ENCODE peak calls at places on chromosomes 13 and 19, in seven cellular contexts. One of them, this sample, is unnamed.

GRCh38 chr13:35157143-35157755 is 215.2 kb downstream of the NBEA start:
- DNase-seq in H1: no peak
- DNase-seq in HCT116: peak
- DNase-seq in GM12878: peak
- DNase-seq in WTC11: peak
- DNase-seq in HepG2: peak
- DNase-seq in K562: peak
- DNase-seq in this sample: peak

GRCh38 chr13:27383104-27383921 is 41.1 kb upstream of the GTF3A start:
- DNase-seq in HepG2: peak
- DNase-seq in K562: peak
- DNase-seq in WTC11: no peak
- DNase-seq in GM12878: no peak
- DNase-seq in H1: no peak
- DNase-seq in HCT116: peak
- DNase-seq in this sample: no peak

GRCh38 chr19:57075125-57075524 is 44.7 kb upstream of the USP29 start:
- DNase-seq in H1: no peak
- DNase-seq in WTC11: no peak
- DNase-seq in K562: no peak
- DNase-seq in HCT116: no peak
- DNase-seq in HepG2: no peak
- DNase-seq in GM12878: no peak
- DNase-seq in this sample: no peak

GRCh38 chr13:80755925-80756324 is 415.0 kb upstream of the SPRY2 start:
- DNase-seq in K562: no peak
- DNase-seq in HepG2: no peak
- DNase-seq in H1: no peak
- DNase-seq in WTC11: no peak
- DNase-seq in GM12878: no peak
- DNase-seq in HCT116: no peak
- DNase-seq in this sample: no peak

GRCh38 chr19:44686896-44687295 is 12.1 kb upstream of the CEACAM16 start:
- DNase-seq in HCT116: no peak
- DNase-seq in K562: no peak
- DNase-seq in WTC11: no peak
- DNase-seq in H1: no peak
- DNase-seq in GM12878: no peak
- DNase-seq in HepG2: no peak
- DNase-seq in this sample: no peak

GRCh38 chr13:95624020-95624419 is 20.5 kb downstream of the DZIP1 start:
- DNase-seq in GM12878: no peak
- DNase-seq in HCT116: peak
- DNase-seq in WTC11: peak
- DNase-seq in HepG2: peak
- DNase-seq in H1: peak
- DNase-seq in K562: peak
- DNase-seq in this sample: peak

GRCh38 chr13:111216166-111216960 is 101.3 kb downstream of the ARHGEF7 start:
- DNase-seq in HepG2: peak
- DNase-seq in K562: peak
- DNase-seq in H1: peak
- DNase-seq in GM12878: no peak
- DNase-seq in WTC11: peak
- DNase-seq in HCT116: no peak
- DNase-seq in this sample: peak

GRCh38 chr13:111511219-111511732 is 190.8 kb downstream of the TEX29 start:
- DNase-seq in K562: no peak
- DNase-seq in HCT116: no peak
- DNase-seq in WTC11: no peak
- DNase-seq in HepG2: no peak
- DNase-seq in H1: no peak
- DNase-seq in GM12878: no peak
- DNase-seq in this sample: no peak

GRCh38 chr13:26184791-26185250 is 37.3 kb downstream of the RNF6 start:
- DNase-seq in HCT116: peak
- DNase-seq in WTC11: peak
- DNase-seq in K562: peak
- DNase-seq in HepG2: peak
- DNase-seq in GM12878: peak
- DNase-seq in H1: peak
- DNase-seq in this sample: peak

GRCh38 chr19:48385461-48386087 is 5.8 kb downstream of the KDELR1 start:
- DNase-seq in K562: no peak
- DNase-seq in H1: no peak
- DNase-seq in GM12878: no peak
- DNase-seq in HepG2: no peak
- DNase-seq in HCT116: no peak
- DNase-seq in WTC11: no peak
- DNase-seq in this sample: no peak

GRCh38 chr13:27476943-27477681 is 26.7 kb upstream of the MTIF3 start:
- DNase-seq in GM12878: no peak
- DNase-seq in HCT116: no peak
- DNase-seq in HepG2: peak
- DNase-seq in K562: no peak
- DNase-seq in H1: no peak
- DNase-seq in WTC11: no peak
- DNase-seq in this sample: no peak

GRCh38 chr19:4077011-4077382 is 10.3 kb upstream of the ZBTB7A start:
- DNase-seq in HepG2: no peak
- DNase-seq in GM12878: no peak
- DNase-seq in K562: no peak
- DNase-seq in WTC11: no peak
- DNase-seq in HCT116: no peak
- DNase-seq in H1: no peak
- DNase-seq in this sample: no peak
- TF ChIP-seq SP1 in HepG2: no peak
- TF ChIP-seq SP1 in GM12878: no peak
- TF ChIP-seq SP1 in K562: no peak
- TF ChIP-seq SP1 in WTC11: no peak
- TF ChIP-seq SP1 in HCT116: no peak
- TF ChIP-seq SP1 in H1: no peak
- TF ChIP-seq SP1 in this sample: no peak

GRCh38 chr19:1648156-1648925 is 4.1 kb downstream of the TCF3 start:
- DNase-seq in H1: no peak
- DNase-seq in HepG2: no peak
- DNase-seq in HCT116: no peak
- DNase-seq in GM12878: peak
- DNase-seq in K562: no peak
- DNase-seq in WTC11: no peak
- DNase-seq in this sample: no peak

GRCh38 chr19:1651061-1651547 is 1.3 kb downstream of the TCF3 start:
- DNase-seq in H1: peak
- DNase-seq in K562: no peak
- DNase-seq in HepG2: no peak
- DNase-seq in WTC11: peak
- DNase-seq in HCT116: no peak
- DNase-seq in GM12878: peak
- DNase-seq in this sample: no peak

GRCh38 chr19:1650627-1651009 is 1.8 kb downstream of the TCF3 start:
- DNase-seq in GM12878: no peak
- DNase-seq in HepG2: no peak
- DNase-seq in K562: no peak
- DNase-seq in HCT116: no peak
- DNase-seq in H1: no peak
- DNase-seq in WTC11: peak
- DNase-seq in this sample: no peak

GRCh38 chr19:1648926-1649541 is 3.4 kb downstream of the TCF3 start:
- DNase-seq in K562: no peak
- DNase-seq in H1: no peak
- DNase-seq in WTC11: no peak
- DNase-seq in GM12878: no peak
- DNase-seq in HepG2: no peak
- DNase-seq in HCT116: no peak
- DNase-seq in this sample: no peak

GRCh38 chr19:1649706-1650626 is 2.4 kb downstream of the TCF3 start:
- DNase-seq in HepG2: no peak
- DNase-seq in H1: no peak
- DNase-seq in HCT116: no peak
- DNase-seq in K562: no peak
- DNase-seq in GM12878: no peak
- DNase-seq in WTC11: no peak
- DNase-seq in this sample: no peak
- TF ChIP-seq SP1 in HepG2: no peak
- TF ChIP-seq SP1 in H1: no peak
- TF ChIP-seq SP1 in HCT116: no peak
- TF ChIP-seq SP1 in K562: no peak
- TF ChIP-seq SP1 in GM12878: no peak
- TF ChIP-seq SP1 in WTC11: no peak
- TF ChIP-seq SP1 in this sample: no peak

GRCh38 chr13:66914155-66914554 is 316.0 kb downstream of the PCDH9 start:
- DNase-seq in H1: no peak
- DNase-seq in GM12878: no peak
- DNase-seq in K562: no peak
- DNase-seq in WTC11: no peak
- DNase-seq in HCT116: no peak
- DNase-seq in HepG2: no peak
- DNase-seq in this sample: no peak
- TF ChIP-seq SP1 in H1: no peak
- TF ChIP-seq SP1 in GM12878: no peak
- TF ChIP-seq SP1 in K562: no peak
- TF ChIP-seq SP1 in WTC11: no peak
- TF ChIP-seq SP1 in HCT116: no peak
- TF ChIP-seq SP1 in HepG2: no peak
- TF ChIP-seq SP1 in this sample: no peak

GRCh38 chr19:31625056-31625455 is 275.8 kb upstream of the TSHZ3 start:
- DNase-seq in GM12878: no peak
- DNase-seq in K562: no peak
- DNase-seq in HCT116: no peak
- DNase-seq in WTC11: no peak
- DNase-seq in HepG2: no peak
- DNase-seq in H1: no peak
- DNase-seq in this sample: no peak
- TF ChIP-seq SP1 in GM12878: no peak
- TF ChIP-seq SP1 in K562: no peak
- TF ChIP-seq SP1 in HCT116: no peak
- TF ChIP-seq SP1 in WTC11: no peak
- TF ChIP-seq SP1 in HepG2: no peak
- TF ChIP-seq SP1 in H1: no peak
- TF ChIP-seq SP1 in this sample: no peak

GRCh38 chr13:110129076-110129475 is 177.9 kb downstream of the COL4A1 start:
- DNase-seq in HepG2: no peak
- DNase-seq in K562: no peak
- DNase-seq in HCT116: no peak
- DNase-seq in WTC11: no peak
- DNase-seq in GM12878: no peak
- DNase-seq in H1: no peak
- DNase-seq in this sample: no peak

GRCh38 chr13:110126391-110126961 is 180.5 kb downstream of the COL4A1 start:
- DNase-seq in HepG2: no peak
- DNase-seq in GM12878: no peak
- DNase-seq in K562: no peak
- DNase-seq in WTC11: no peak
- DNase-seq in HCT116: no peak
- DNase-seq in H1: no peak
- DNase-seq in this sample: no peak

GRCh38 chr13:110129539-110130186 is 177.3 kb downstream of the COL4A1 start:
- DNase-seq in HepG2: no peak
- DNase-seq in HCT116: no peak
- DNase-seq in WTC11: no peak
- DNase-seq in GM12878: no peak
- DNase-seq in K562: no peak
- DNase-seq in H1: no peak
- DNase-seq in this sample: no peak

GRCh38 chr13:110128546-110128945 is 178.4 kb downstream of the COL4A1 start:
- DNase-seq in HepG2: no peak
- DNase-seq in WTC11: no peak
- DNase-seq in K562: no peak
- DNase-seq in H1: no peak
- DNase-seq in GM12878: no peak
- DNase-seq in HCT116: no peak
- DNase-seq in this sample: no peak

DNA sequence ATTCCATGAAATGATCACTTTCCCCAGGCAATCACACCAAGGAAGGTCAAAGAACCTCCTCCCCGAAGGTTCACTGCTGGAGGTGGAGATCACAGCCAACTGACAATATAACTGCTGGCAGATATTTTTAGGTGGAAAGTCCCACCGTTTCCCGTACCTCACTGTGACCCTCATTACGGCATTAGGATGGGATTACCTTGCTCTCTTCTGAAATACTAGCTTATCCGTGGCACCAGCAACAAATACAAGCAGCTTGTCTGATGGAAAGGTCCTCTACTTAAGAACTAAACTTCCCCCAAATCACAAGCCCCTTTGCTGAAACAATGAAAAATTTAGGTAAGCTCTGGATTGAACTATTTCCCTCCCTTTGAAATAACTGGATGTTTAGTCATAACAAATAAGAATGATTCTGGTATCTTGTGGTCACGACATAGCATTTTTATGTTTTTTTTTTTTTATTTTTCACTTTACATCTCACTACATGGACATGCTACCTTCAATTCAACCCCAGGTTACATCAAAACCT is 178.9 kb downstream of the COL4A1 start:
- DNase-seq in HepG2: no peak
- DNase-seq in GM12878: no peak
- DNase-seq in WTC11: no peak
- DNase-seq in K562: no peak
- DNase-seq in H1: no peak
- DNase-seq in HCT116: no peak
- DNase-seq in this sample: no peak
- TF ChIP-seq SP1 in HepG2: no peak
- TF ChIP-seq SP1 in GM12878: no peak
- TF ChIP-seq SP1 in WTC11: no peak
- TF ChIP-seq SP1 in K562: no peak
- TF ChIP-seq SP1 in H1: no peak
- TF ChIP-seq SP1 in HCT116: no peak
- TF ChIP-seq SP1 in this sample: no peak